ENCODE peak calls at places on chromosomes 7 and 10, in nine cellular contexts. C is CD4-positive, alpha-beta memory T cell; B is endodermal cell; P is hepatocyte; Z is NT2/D1; N is fibroblast of lung; X is psoas muscle; I is PC-3; V is GM12878. A is an unnamed sample. For H3K27me3 and H3K4me1, the result is how much of the 10 kb centered on the place peaks cover.

GRCh38 chr7:32479574-32480200 is 10.5 kb downstream of the LSM5 start:
- DNase-seq in C (no peak), B (peak), P (peak), Z (peak), N (peak), X (no peak), I (peak), V (no peak), A (no peak)

GRCh38 chr10:120286280-120286679 is 170.7 kb upstream of the PLPP4 start:
- DNase-seq in C (no peak), B (no peak), P (no peak), Z (no peak), N (no peak), X (no peak), I (no peak), V (no peak), A (no peak)

GRCh38 chr10:75922435-75922834 is 491.0 kb downstream of the LRMDA start:
- DNase-seq in C (no peak), B (peak), P (no peak), Z (no peak), N (peak), X (no peak), I (peak), V (no peak), A (no peak)

GRCh38 chr7:28272461-28272877 is 91.9 kb upstream of the JAZF1 start:
- DNase-seq in C (peak), B (peak), P (peak), Z (peak), N (peak), X (no peak), I (peak), V (no peak), A (peak)

GRCh38 chr10:34808789-34809745 is 6.0 kb downstream of the PARD3 start:
- DNase-seq in C (no peak), B (peak), P (peak), Z (no peak), N (peak), X (peak), I (no peak), V (no peak), A (peak)

GRCh38 chr7:79968249-79968648 is 166.4 kb upstream of the GNAI1 start:
- DNase-seq in C (no peak), B (peak), P (no peak), Z (peak), N (no peak), X (no peak), I (no peak), V (no peak), A (no peak)

GRCh38 chr7:137482466-137482865 is 138.9 kb upstream of the PTN start:
- DNase-seq in C (no peak), B (no peak), P (no peak), Z (no peak), N (no peak), X (no peak), I (no peak), V (no peak), A (no peak)

GRCh38 chr7:100574362-100575205 is 884 bp upstream of the SAP25 start:
- DNase-seq in C (no peak), B (no peak), P (no peak), Z (no peak), N (no peak), X (no peak), I (no peak), V (no peak), A (no peak)

GRCh38 chr10:35784751-35785150 is 142.7 kb upstream of the FZD8 start:
- DNase-seq in C (no peak), B (no peak), P (no peak), Z (no peak), N (no peak), X (no peak), I (peak), V (no peak), A (no peak)

GRCh38 chr7:42522227-42522991 is 285.4 kb upstream of the GLI3 start:
- DNase-seq in C (no peak), B (peak), P (peak), Z (no peak), N (peak), X (no peak), I (no peak), V (no peak), A (no peak)

GRCh38 chr10:18829259-18829658 is 170.0 kb downstream of the ARL5B start:
- DNase-seq in C (no peak), B (no peak), P (no peak), Z (no peak), N (no peak), X (no peak), I (no peak), V (no peak), A (no peak)

GRCh38 chr10:117550599-117551321 is 8.2 kb downstream of the EMX2 start:
- DNase-seq in C (no peak), B (no peak), P (no peak), Z (no peak), N (no peak), X (no peak), I (no peak), V (no peak), A (no peak)

GRCh38 chr10:117553171-117553814 is 10.7 kb downstream of the EMX2 start:
- DNase-seq in C (no peak), B (peak), P (no peak), Z (no peak), N (no peak), X (peak), I (no peak), V (no peak), A (no peak)

GRCh38 chr10:117551322-117552155 is 9.0 kb downstream of the EMX2 start:
- DNase-seq in C (no peak), B (peak), P (no peak), Z (no peak), N (no peak), X (no peak), I (no peak), V (no peak), A (no peak)

GRCh38 chr10:117552759-117553158 is 10.2 kb downstream of the EMX2 start:
- DNase-seq in C (no peak), B (no peak), P (no peak), Z (no peak), N (no peak), X (no peak), I (no peak), V (no peak), A (no peak)

DNA sequence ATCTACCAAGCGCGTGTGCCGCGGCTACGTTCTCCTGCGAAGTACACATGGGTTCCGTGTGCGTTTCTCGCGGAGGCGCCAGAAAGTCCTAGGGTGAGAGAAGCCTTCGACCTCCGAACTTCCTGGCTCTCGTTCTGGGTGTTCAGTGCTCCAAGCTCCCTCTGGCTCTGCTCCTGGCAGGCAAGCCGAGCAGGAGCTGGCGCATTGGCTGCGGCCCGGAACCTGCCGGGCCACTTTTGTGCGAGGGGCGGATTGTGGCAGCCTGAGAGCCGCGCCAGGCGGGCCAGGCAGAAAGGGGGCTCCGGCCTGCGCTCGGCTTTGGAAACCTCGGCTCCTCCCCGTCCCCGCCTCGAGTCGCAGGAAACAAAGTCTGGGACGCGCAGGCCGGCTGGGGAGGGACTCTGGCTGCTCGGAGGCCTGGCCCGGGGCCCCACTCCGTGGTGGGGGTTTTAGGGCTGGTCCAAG is 9.6 kb downstream of the EMX2 start:
- DNase-seq in C (no peak), B (peak), P (no peak), Z (no peak), N (no peak), X (peak), I (peak), V (no peak), A (no peak)
- H3K27me3 ChIP-seq in C (under half), B (half or more), P (half or more), Z (half or more), N (under half), X (under half), I (half or more), V (under half), A (half or more)

DNA sequence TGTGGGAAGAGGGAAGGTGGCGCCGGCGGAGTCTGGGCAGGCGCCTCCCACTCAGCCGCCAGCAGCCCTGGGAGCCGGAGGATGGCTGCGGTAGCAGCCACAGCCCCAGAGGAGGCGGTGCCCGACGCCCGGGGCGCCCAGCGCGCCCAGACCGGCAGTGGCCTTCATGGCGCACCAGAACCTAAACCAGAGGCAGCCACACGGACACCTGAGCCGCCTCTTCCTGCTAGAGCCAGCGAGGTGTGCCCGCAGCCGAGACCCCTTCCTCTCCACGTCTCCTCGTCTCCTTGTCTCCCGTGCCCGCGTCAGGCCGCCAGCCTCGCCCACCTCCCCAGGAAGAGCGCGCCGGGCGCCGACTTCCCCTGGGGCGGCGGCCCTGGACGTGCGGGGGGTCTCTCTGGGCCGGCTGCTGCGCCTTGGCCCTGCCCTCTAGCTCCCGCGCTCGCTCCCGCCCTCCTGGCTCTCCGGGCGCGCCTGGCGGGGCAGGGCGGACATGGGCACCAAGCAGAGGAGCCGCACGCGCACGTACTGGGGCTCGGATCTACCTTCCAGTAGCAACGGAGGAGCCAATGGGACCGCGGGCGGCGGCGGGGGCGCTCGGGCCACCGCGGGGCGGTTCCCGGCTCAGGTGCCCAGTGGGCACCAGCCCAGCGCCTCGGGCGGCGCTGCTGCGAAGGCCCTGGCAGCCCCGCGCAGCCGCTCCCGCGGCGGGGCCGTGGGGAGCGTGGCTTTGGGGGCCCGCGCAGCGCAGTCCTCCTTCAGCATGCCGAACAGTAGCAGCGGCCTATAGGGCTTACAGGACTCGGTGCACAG is 33.0 kb upstream of the SFTPD start:
- DNase-seq in C (no peak), B (peak), P (peak), Z (peak), N (peak), X (peak), I (peak), V (no peak), A (peak)
- H3K4me3 ChIP-seq in C (no peak), B (peak), P (peak), Z (peak), N (peak), X (peak), I (peak), V (no peak), A (peak)

GRCh38 chr7:105831824-105832535 is 44.4 kb downstream of the ATXN7L1 start:
- DNase-seq in C (no peak), B (no peak), P (no peak), Z (no peak), N (peak), X (no peak), I (no peak), V (no peak), A (no peak)
- H3K4me1 ChIP-seq in C (under half), B (under half), P (under half), Z (under half), N (under half), X (under half), I (under half), V (under half), A (under half)

DNA sequence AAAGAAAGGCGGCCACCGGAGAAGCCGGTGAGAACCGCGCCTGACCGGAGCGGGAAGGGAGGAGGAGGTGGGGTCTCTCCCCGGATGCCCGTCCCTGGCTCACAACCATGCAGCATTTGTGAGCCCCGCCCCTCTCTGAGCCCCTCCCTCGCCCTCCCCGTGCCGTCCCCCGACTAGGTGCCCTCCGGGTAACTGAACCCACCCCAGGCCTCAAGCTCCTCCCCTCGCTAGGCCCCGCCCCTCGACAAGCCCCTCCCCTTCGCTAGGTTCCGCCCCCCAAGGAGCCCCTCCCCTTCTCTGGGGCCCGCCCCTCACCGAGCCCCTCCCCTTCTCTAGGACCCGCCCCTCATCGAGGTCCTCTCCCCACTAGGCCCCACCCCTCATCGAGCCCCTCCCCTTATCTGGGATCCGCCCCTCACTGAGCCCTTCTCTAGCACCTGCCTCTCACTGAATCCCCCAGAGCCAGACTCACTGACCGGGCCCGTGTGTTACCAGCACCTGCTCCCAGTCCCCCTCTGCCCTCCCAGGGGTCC is 42.2 kb upstream of the HSPB1 start:
- DNase-seq in C (peak), B (peak), P (peak), Z (peak), N (no peak), X (no peak), I (peak), V (no peak), A (no peak)
- H3K27me3 ChIP-seq in C (under half), B (under half), P (under half), Z (under half), N (under half), X (under half), I (under half), V (under half), A (half or more)

GRCh38 chr10:66291133-66291532 is 634.7 kb upstream of the LRRTM3 start:
- DNase-seq in C (no peak), B (no peak), P (no peak), Z (no peak), N (no peak), X (no peak), I (no peak), V (no peak), A (no peak)
- H3K4me3 ChIP-seq in C (no peak), B (no peak), P (no peak), Z (no peak), N (no peak), X (no peak), I (no peak), V (no peak), A (no peak)

GRCh38 chr10:79112898-79113431 is 44.2 kb downstream of the ZMIZ1 start:
- DNase-seq in C (no peak), B (peak), P (peak), Z (no peak), N (peak), X (peak), I (peak), V (no peak), A (peak)

GRCh38 chr10:79113827-79114226 is 45.1 kb downstream of the ZMIZ1 start:
- DNase-seq in C (no peak), B (peak), P (no peak), Z (no peak), N (no peak), X (no peak), I (no peak), V (no peak), A (no peak)

GRCh38 chr10:79116363-79116762 is 47.6 kb downstream of the ZMIZ1 start:
- DNase-seq in C (no peak), B (no peak), P (no peak), Z (no peak), N (no peak), X (no peak), I (no peak), V (peak), A (no peak)

GRCh38 chr10:79116801-79117723 is 48.3 kb downstream of the ZMIZ1 start:
- DNase-seq in C (no peak), B (no peak), P (no peak), Z (no peak), N (peak), X (no peak), I (no peak), V (peak), A (peak)

GRCh38 chr10:79115302-79115701 is 46.5 kb downstream of the ZMIZ1 start:
- DNase-seq in C (no peak), B (no peak), P (no peak), Z (no peak), N (no peak), X (no peak), I (no peak), V (no peak), A (no peak)
- H3K4me1 ChIP-seq in C (under half), B (under half), P (half or more), Z (under half), N (under half), X (half or more), I (under half), V (under half), A (half or more)

GRCh38 chr10:92691591-92692084 is 1.9 kb downstream of the HHEX start:
- DNase-seq in C (no peak), B (peak), P (no peak), Z (no peak), N (no peak), X (peak), I (no peak), V (no peak), A (peak)

GRCh38 chr10:92689663-92690210 is at the start of gene HHEX:
- DNase-seq in C (peak), B (peak), P (peak), Z (no peak), N (peak), X (peak), I (peak), V (no peak), A (peak)

GRCh38 chr10:92691042-92691590 is 1.4 kb downstream of the HHEX start:
- DNase-seq in C (no peak), B (peak), P (no peak), Z (no peak), N (no peak), X (no peak), I (no peak), V (no peak), A (peak)

GRCh38 chr10:92688927-92689662 is 660 bp upstream of the HHEX start:
- DNase-seq in C (peak), B (peak), P (peak), Z (no peak), N (peak), X (peak), I (peak), V (no peak), A (no peak)

GRCh38 chr10:92690211-92691041 is 671 bp downstream of the HHEX start:
- DNase-seq in C (peak), B (peak), P (peak), Z (no peak), N (peak), X (peak), I (peak), V (no peak), A (peak)
- H3K27me3 ChIP-seq in C (under half), B (half or more), P (half or more), Z (half or more), N (under half), X (under half), I (under half), V (under half), A (half or more)

GRCh38 chr10:11012476-11012875 is 5.2 kb upstream of the CELF2 start:
- DNase-seq in C (no peak), B (no peak), P (no peak), Z (no peak), N (no peak), X (peak), I (no peak), V (no peak), A (no peak)
- H3K4me3 ChIP-seq in C (no peak), B (no peak), P (no peak), Z (no peak), N (no peak), X (peak), I (no peak), V (no peak), A (peak)

GRCh38 chr7:143252002-143252401 is 11.2 kb upstream of the GSTK1 start:
- DNase-seq in C (peak), B (no peak), P (no peak), Z (no peak), N (no peak), X (no peak), I (no peak), V (no peak), A (no peak)
- H3K4me1 ChIP-seq in C (half or more), B (under half), P (under half), Z (under half), N (under half), X (under half), I (under half), V (under half), A (under half)

A was measured in left ventricle myocardium inferior.